ENCODE peak calls at places on chromosomes 1 and 21, in seven cellular contexts. Z is lower lobe of right lung, V is HCT116, U is AG04450, X is heart left ventricle, Y is sigmoid colon, T is GM23248. K is an unnamed sample.
A peak's percentile ranks its signal among the peaks of the same experiment; 100 is the strongest.

GRCh38 chr1:84164156-84164555 is 20.1 kb downstream of the PRKACB start:
- DNase-seq in Z (no peak), V (no peak), U (no peak), X (no peak), Y (no peak), T (peak; percentile 47), K (no peak)

GRCh38 chr1:206001476-206001888 is 1.7 kb downstream of the RAB7B start:
- DNase-seq in Z (no peak), V (peak; percentile 73), U (peak; percentile 80), X (no peak), Y (no peak), T (peak; percentile 100), K (no peak)

GRCh38 chr1:47179988-47180563 is 9.8 kb downstream of the PDZK1IP1 start:
- DNase-seq in Z (no peak), V (no peak), U (no peak), X (no peak), Y (no peak), T (no peak), K (no peak)

GRCh38 chr1:202691846-202692245 is 18.4 kb downstream of the SYT2 start:
- DNase-seq in Z (no peak), V (no peak), U (no peak), X (no peak), Y (no peak), T (no peak), K (no peak)

GRCh38 chr1:213020016-213020415 is 4.3 kb upstream of the ANGEL2 start:
- DNase-seq in Z (no peak), V (no peak), U (no peak), X (no peak), Y (no peak), T (no peak), K (no peak)

GRCh38 chr1:39394598-39394997 is 96.8 kb upstream of the BMP8A start:
- DNase-seq in Z (no peak), V (peak; percentile 82), U (no peak), X (no peak), Y (no peak), T (no peak), K (no peak)

GRCh38 chr1:24318238-24318987 is 744 bp upstream of the GRHL3 start:
- DNase-seq in Z (no peak), V (no peak), U (peak; percentile 26), X (no peak), Y (no peak), T (peak; percentile 66), K (no peak)

GRCh38 chr1:60612790-60613189 is 469.6 kb upstream of the NFIA start:
- DNase-seq in Z (no peak), V (no peak), U (no peak), X (no peak), Y (no peak), T (no peak), K (no peak)

GRCh38 chr1:29050141-29050540 is 73.6 kb downstream of the TMEM200B start:
- DNase-seq in Z (no peak), V (no peak), U (no peak), X (no peak), Y (no peak), T (no peak), K (no peak)

GRCh38 chr21:38241029-38241740 is 15.6 kb upstream of the KCNJ15 start:
- DNase-seq in Z (no peak), V (no peak), U (no peak), X (peak; percentile 28), Y (no peak), T (peak; percentile 88), K (peak; percentile 38)

GRCh38 chr1:39727221-39727931 is 11.3 kb upstream of the PPIE start:
- DNase-seq in Z (no peak), V (no peak), U (no peak), X (no peak), Y (no peak), T (no peak), K (no peak)

GRCh38 chr1:203744008-203744972 is 20.7 kb upstream of the LAX1 start:
- DNase-seq in Z (no peak), V (no peak), U (no peak), X (peak; percentile 56), Y (peak; percentile 89), T (peak; percentile 47), K (peak; percentile 29)

GRCh38 chr21:45130324-45130774 is 56.0 kb downstream of the ADARB1 start:
- DNase-seq in Z (no peak), V (no peak), U (no peak), X (no peak), Y (peak; percentile 85), T (peak; percentile 85), K (peak; percentile 41)

GRCh38 chr1:14756617-14757259 is 158.3 kb downstream of the KAZN start:
- DNase-seq in Z (no peak), V (no peak), U (no peak), X (no peak), Y (no peak), T (no peak), K (no peak)

GRCh38 chr1:185929759-185930158 is 195.6 kb downstream of the HMCN1 start:
- DNase-seq in Z (no peak), V (no peak), U (no peak), X (no peak), Y (no peak), T (peak; percentile 25), K (no peak)

GRCh38 chr1:232378266-232379041 is 251.5 kb downstream of the SIPA1L2 start:
- DNase-seq in Z (no peak), V (no peak), U (no peak), X (no peak), Y (peak; percentile 50), T (no peak), K (peak; percentile 28)

GRCh38 chr1:232381676-232382075 is 248.3 kb downstream of the SIPA1L2 start:
- DNase-seq in Z (no peak), V (no peak), U (no peak), X (no peak), Y (no peak), T (no peak), K (no peak)

GRCh38 chr1:232382671-232383070 is 247.3 kb downstream of the SIPA1L2 start:
- DNase-seq in Z (no peak), V (no peak), U (no peak), X (no peak), Y (no peak), T (peak; percentile 82), K (no peak)

GRCh38 chr1:232380131-232380530 is 249.8 kb downstream of the SIPA1L2 start:
- DNase-seq in Z (no peak), V (no peak), U (no peak), X (no peak), Y (no peak), T (no peak), K (no peak)

DNA sequence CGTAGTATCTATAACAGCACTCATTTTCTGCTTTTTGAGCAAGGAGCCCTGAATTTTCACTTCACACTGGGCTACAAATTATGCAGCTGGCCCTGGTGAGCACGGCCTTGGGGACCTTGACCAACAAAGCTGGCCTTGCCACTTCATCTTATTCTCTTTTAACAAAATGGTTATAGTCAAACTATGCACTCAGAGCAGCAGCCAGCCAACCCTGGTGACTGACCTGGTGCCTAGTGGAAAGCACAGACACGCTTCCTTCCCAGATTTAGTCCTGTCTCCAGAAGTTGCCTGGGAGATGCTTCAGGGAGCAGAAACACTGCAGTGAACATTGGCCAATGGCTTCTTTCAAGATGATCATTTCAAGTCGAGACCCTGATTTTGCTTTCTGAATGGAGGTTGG is 249.4 kb downstream of the SIPA1L2 start:
- DNase-seq in Z (no peak), V (no peak), U (no peak), X (no peak), Y (no peak), T (no peak), K (no peak)
- H3K4me3 ChIP-seq in Z (no peak overlapping the region), V (no peak overlapping the region), U (no peak overlapping the region), X (no peak overlapping the region), Y (no peak overlapping the region), T (no peak overlapping the region), K (no peak overlapping the region)

GRCh38 chr1:247822060-247822459 is 1.9 kb downstream of the OR14A16 start:
- DNase-seq in Z (no peak), V (no peak), U (no peak), X (no peak), Y (no peak), T (no peak), K (no peak)
- H3K9me3 ChIP-seq in Z (no peaks in the 10 kb centered on the region), V (peaks cover 7% of the 10 kb centered on the region), U (peaks cover 15% of the 10 kb centered on the region), X (no peaks in the 10 kb centered on the region), Y (no peaks in the 10 kb centered on the region), T (no peaks in the 10 kb centered on the region), K (no peaks in the 10 kb centered on the region)

GRCh38 chr21:33238146-33238545 is 8.4 kb downstream of the IFNAR2 start:
- DNase-seq in Z (no peak), V (no peak), U (no peak), X (no peak), Y (no peak), T (no peak), K (no peak)

GRCh38 chr21:33238565-33239255 is 9.0 kb downstream of the IFNAR2 start:
- DNase-seq in Z (no peak), V (no peak), U (no peak), X (no peak), Y (no peak), T (peak; percentile 37), K (no peak)

GRCh38 chr21:33237446-33237845 is 7.7 kb downstream of the IFNAR2 start:
- DNase-seq in Z (no peak), V (no peak), U (no peak), X (no peak), Y (no peak), T (no peak), K (no peak)

GRCh38 chr21:33236013-33236686 is 6.4 kb downstream of the IFNAR2 start:
- DNase-seq in Z (no peak), V (no peak), U (no peak), X (no peak), Y (no peak), T (no peak), K (no peak)

DNA sequence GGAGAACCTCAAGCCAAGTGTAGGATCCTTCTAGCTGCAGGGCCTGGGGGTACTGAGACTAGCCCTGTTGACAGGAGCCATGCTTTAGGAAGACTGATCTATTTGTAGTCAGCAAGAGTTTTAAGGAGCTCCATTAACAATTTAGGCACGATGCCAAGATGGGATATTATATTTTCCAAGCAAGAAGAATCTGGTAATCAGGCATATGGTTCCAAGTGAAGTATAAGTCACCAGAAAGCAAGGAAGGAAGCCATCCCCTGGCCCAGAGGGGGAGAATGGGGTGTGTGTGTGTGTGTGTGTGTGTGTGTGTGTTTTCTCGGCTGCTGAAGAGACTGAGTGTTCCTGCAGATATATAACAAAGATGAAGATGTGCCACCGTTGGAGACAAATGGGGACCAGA is 7.1 kb downstream of the IFNAR2 start:
- DNase-seq in Z (no peak), V (no peak), U (no peak), X (no peak), Y (no peak), T (no peak), K (no peak)
- H3K27ac ChIP-seq in Z (no peak overlapping the region), V (no peak overlapping the region), U (no peak overlapping the region), X (no peak overlapping the region), Y (no peak overlapping the region), T (no peak overlapping the region), K (no peak overlapping the region)

GRCh38 chr1:154794608-154795007 is 75.5 kb downstream of the KCNN3 start:
- DNase-seq in Z (no peak), V (no peak), U (no peak), X (no peak), Y (no peak), T (no peak), K (no peak)

GRCh38 chr1:154792899-154793298 is 77.2 kb downstream of the KCNN3 start:
- DNase-seq in Z (no peak), V (no peak), U (no peak), X (no peak), Y (no peak), T (no peak), K (no peak)

GRCh38 chr1:154788886-154789285 is 81.2 kb downstream of the KCNN3 start:
- DNase-seq in Z (no peak), V (no peak), U (no peak), X (no peak), Y (peak; percentile 78), T (no peak), K (no peak)

GRCh38 chr1:154793674-154794073 is 76.4 kb downstream of the KCNN3 start:
- DNase-seq in Z (no peak), V (no peak), U (no peak), X (no peak), Y (no peak), T (no peak), K (no peak)

GRCh38 chr1:154791292-154792278 is 78.5 kb downstream of the KCNN3 start:
- DNase-seq in Z (no peak), V (peak; percentile 21), U (no peak), X (peak; percentile 32), Y (no peak), T (peak; percentile 36), K (peak; percentile 38)
- H3K4me3 ChIP-seq in Z (no peak overlapping the region), V (peak overlapping the region; percentile 24), U (no peak overlapping the region), X (no peak overlapping the region), Y (no peak overlapping the region), T (no peak overlapping the region), K (no peak overlapping the region)

K was measured in heart right ventricle.